ENCODE peak calls at places on chromosomes 6 and 20, in ten cellular contexts. J, S, Q, Z, P, I, G, Y, X and B are unnamed samples.

GRCh38 chr20:4898282-4898681 is 103.0 kb downstream of the SLC23A2 start:
- DNase-seq in J (peak; percentile 67), S (peak; percentile 29), Q (peak; percentile 63), Z (no peak), P (peak; percentile 3), I (peak; percentile 91), G (no peak), Y (peak; percentile 91), X (no peak), B (peak; percentile 81)

GRCh38 chr6:169046483-169047192 is 207.0 kb downstream of the THBS2 start:
- DNase-seq in J (peak; percentile 94), S (no peak), Q (peak; percentile 57), Z (no peak), P (no peak), I (peak; percentile 91), G (peak; percentile 18), Y (peak; percentile 43), X (no peak), B (peak; percentile 89)

GRCh38 chr6:14889172-14889571 is 356.7 kb upstream of the JARID2 start:
- DNase-seq in J (peak; percentile 44), S (no peak), Q (peak; percentile 47), Z (no peak), P (no peak), I (peak; percentile 21), G (no peak), Y (peak; percentile 46), X (no peak), B (no peak)

GRCh38 chr6:133040025-133040838 is 200.9 kb upstream of the EYA4 start:
- DNase-seq in J (peak; percentile 10), S (no peak), Q (peak; percentile 1), Z (no peak), P (peak; percentile 29), I (peak; percentile 27), G (peak; percentile 18), Y (peak; percentile 22), X (peak; percentile 0), B (peak; percentile 14)

GRCh38 chr6:108685970-108686369 is 125.3 kb downstream of the FOXO3 start:
- DNase-seq in J (no peak), S (no peak), Q (no peak), Z (no peak), P (no peak), I (no peak), G (no peak), Y (no peak), X (no peak), B (no peak)

GRCh38 chr20:48187891-48188290 is 402.6 kb upstream of the SULF2 start:
- DNase-seq in J (peak; percentile 81), S (no peak), Q (peak; percentile 47), Z (no peak), P (no peak), I (no peak), G (peak; percentile 54), Y (no peak), X (no peak), B (peak; percentile 51)

GRCh38 chr6:110813813-110814487 is 1.3 kb downstream of the CDK19 start:
- DNase-seq in J (peak; percentile 21), S (no peak), Q (peak; percentile 1), Z (no peak), P (peak; percentile 26), I (peak; percentile 40), G (no peak), Y (peak; percentile 13), X (no peak), B (peak; percentile 24)

GRCh38 chr20:31543966-31544598 is 29.8 kb downstream of the HM13 start:
- DNase-seq in J (peak; percentile 99), S (no peak), Q (peak; percentile 98), Z (no peak), P (peak; percentile 61), I (peak; percentile 19), G (peak; percentile 79), Y (peak; percentile 88), X (no peak), B (peak; percentile 94)

GRCh38 chr20:37193821-37194220 is 14.5 kb upstream of the MROH8 start:
- DNase-seq in J (no peak), S (no peak), Q (no peak), Z (no peak), P (no peak), I (no peak), G (no peak), Y (no peak), X (no peak), B (no peak)

GRCh38 chr6:6057442-6058053 is 50.8 kb upstream of the NRN1 start:
- DNase-seq in J (peak; percentile 2), S (no peak), Q (peak; percentile 53), Z (no peak), P (peak; percentile 51), I (peak; percentile 66), G (peak; percentile 6), Y (peak; percentile 55), X (peak; percentile 9), B (peak; percentile 31)

GRCh38 chr6:170024940-170025339 is 265.9 kb downstream of the DLL1 start:
- DNase-seq in J (no peak), S (peak; percentile 40), Q (peak; percentile 88), Z (no peak), P (no peak), I (peak; percentile 65), G (peak; percentile 16), Y (no peak), X (no peak), B (peak; percentile 34)

GRCh38 chr20:25720285-25720684 is 23.6 kb upstream of the ZNF337 start:
- DNase-seq in J (no peak), S (no peak), Q (no peak), Z (no peak), P (no peak), I (no peak), G (no peak), Y (no peak), X (no peak), B (no peak)

GRCh38 chr20:49964964-49965780 is 17.6 kb upstream of the SNAI1 start:
- DNase-seq in J (peak; percentile 52), S (no peak), Q (no peak), Z (peak; percentile 31), P (no peak), I (peak; percentile 53), G (no peak), Y (peak; percentile 55), X (no peak), B (peak; percentile 49)